ENCODE peak calls at places on chromosomes 7 and 10, in seven cellular contexts. S, H, N, J, A, W and V are unnamed samples.

GRCh38 chr10:110431659-110432058 is 66.0 kb upstream of the DUSP5 start:
- DNase-seq in S (no peak), J (no peak), W (no peak), A (no peak), H (no peak), N (no peak), V (no peak)

GRCh38 chr7:108234981-108235450 is 104.9 kb upstream of the LAMB4 start:
- DNase-seq in H (peak), N (no peak), J (no peak), S (no peak), A (no peak), W (no peak), V (no peak)

GRCh38 chr7:42233939-42234338 is 3.1 kb downstream of the GLI3 start:
- DNase-seq in H (peak), N (no peak), A (no peak), S (no peak), W (no peak), J (no peak), V (no peak)

GRCh38 chr10:129870926-129871660 is 93.0 kb downstream of the EBF3 start:
- DNase-seq in A (no peak), S (no peak), J (no peak), N (no peak), H (peak), W (no peak), V (no peak)

GRCh38 chr10:93541402-93542357 is 24.8 kb upstream of the FFAR4 start:
- DNase-seq in N (no peak), S (peak), H (peak), A (no peak), J (peak), W (no peak), V (peak)

GRCh38 chr7:2028733-2029132 is 204.0 kb downstream of the MAD1L1 start:
- DNase-seq in J (no peak), H (no peak), S (no peak), N (no peak), W (no peak), A (no peak), V (no peak)

GRCh38 chr10:117736655-117737054 is 194.1 kb downstream of the EMX2 start:
- DNase-seq in S (no peak), W (no peak), H (peak), J (no peak), N (no peak), A (no peak), V (peak)

GRCh38 chr10:30502266-30503058 is 68.5 kb downstream of the MAP3K8 start:
- DNase-seq in A (peak), J (peak), S (no peak), N (peak), H (peak), W (peak), V (no peak)

GRCh38 chr7:123292227-123292626 is 92.5 kb upstream of the SLC13A1 start:
- DNase-seq in W (no peak), J (no peak), S (no peak), N (no peak), A (no peak), H (no peak), V (no peak)

GRCh38 chr10:78516236-78516635 is 482.6 kb downstream of the RPS24 start:
- DNase-seq in S (no peak), N (no peak), H (no peak), J (no peak), A (no peak), W (no peak), V (no peak)

GRCh38 chr10:31939797-31940708 is 11.4 kb upstream of the ARHGAP12 start:
- DNase-seq in H (peak), W (no peak), A (no peak), S (no peak), N (no peak), J (no peak), V (no peak)